ENCODE peak calls at places on chromosomes 3 and 15, in ten cellular contexts. V, H, J, Y, Z, R, I, E, W and Q are unnamed samples.

GRCh38 chr3:125125822-125126245 is 70.0 kb upstream of the HEG1 start:
- DNase-seq in W (no peak), Z (peak; percentile 83), R (no peak), J (peak; percentile 46), V (peak; percentile 60), E (no peak), Y (no peak), H (peak; percentile 89), I (peak; percentile 21), Q (no peak)

GRCh38 chr3:19931180-19931692 is 2.8 kb downstream of the EFHB start:
- DNase-seq in Y (peak; percentile 37), E (peak; percentile 14), H (no peak), Z (no peak), J (no peak), V (no peak), R (no peak), W (peak; percentile 61), I (no peak), Q (no peak)

GRCh38 chr3:42013652-42014442 is 51.9 kb upstream of the ULK4 start:
- DNase-seq in J (peak; percentile 53), Y (peak; percentile 60), W (peak; percentile 42), Z (no peak), R (peak; percentile 62), H (no peak), I (peak; percentile 42), V (no peak), E (peak; percentile 11), Q (no peak)

GRCh38 chr3:21979706-21980105 is 228.7 kb upstream of the ZNF385D start:
- DNase-seq in R (no peak), J (no peak), V (no peak), W (no peak), Y (no peak), H (no peak), E (no peak), I (no peak), Z (no peak), Q (no peak)

GRCh38 chr3:134640872-134641470 is 9.9 kb downstream of the KY start:
- DNase-seq in R (peak; percentile 45), Z (peak; percentile 33), E (no peak), I (no peak), J (peak; percentile 33), W (no peak), H (no peak), V (no peak), Y (peak; percentile 4), Q (no peak)

GRCh38 chr3:25306741-25307140 is 121.3 kb upstream of the RARB start:
- DNase-seq in Z (no peak), Y (no peak), R (no peak), J (no peak), E (no peak), H (no peak), I (no peak), W (no peak), V (no peak), Q (no peak)

GRCh38 chr3:45477026-45477725 is 88.8 kb downstream of the LARS2 start:
- DNase-seq in R (no peak), E (no peak), J (no peak), W (no peak), H (no peak), Y (no peak), Z (no peak), I (no peak), V (no peak), Q (no peak)

GRCh38 chr3:42185044-42185443 is 80.9 kb downstream of the CCK start:
- DNase-seq in Z (no peak), Y (no peak), E (no peak), H (peak; percentile 14), V (no peak), I (no peak), W (no peak), J (no peak), R (no peak), Q (no peak)

GRCh38 chr3:43769471-43770425 is 79.0 kb downstream of the ABHD5 start:
- DNase-seq in Z (peak; percentile 91), I (peak; percentile 96), J (peak; percentile 78), W (peak; percentile 86), R (peak; percentile 86), E (peak; percentile 95), V (peak; percentile 99), H (peak; percentile 90), Y (peak; percentile 73), Q (peak; percentile 95)

GRCh38 chr3:10248984-10249748 is 907 bp downstream of the TATDN2 start:
- DNase-seq in H (no peak), W (peak; percentile 73), E (no peak), J (peak; percentile 73), Y (peak; percentile 38), R (peak; percentile 65), I (peak; percentile 16), V (no peak), Z (no peak), Q (peak; percentile 33)

GRCh38 chr3:129045675-129046036 is 14.9 kb upstream of the GP9 start:
- DNase-seq in I (no peak), R (peak; percentile 72), V (no peak), H (no peak), W (peak; percentile 58), J (peak; percentile 65), Y (peak; percentile 39), E (no peak), Z (no peak), Q (no peak)

GRCh38 chr15:40441012-40441735 is 421 bp downstream of the BAHD1 start:
- DNase-seq in R (no peak), Y (peak; percentile 63), J (no peak), Z (no peak), V (peak; percentile 35), W (no peak), E (no peak), H (no peak), I (no peak), Q (no peak)

GRCh38 chr15:100968043-100968966 is 49.1 kb downstream of the LRRK1 start:
- DNase-seq in Y (no peak), I (no peak), E (no peak), H (no peak), Z (peak; percentile 8), R (no peak), V (no peak), J (no peak), W (no peak), Q (no peak)

GRCh38 chr3:49054344-49054862 is 25.2 kb upstream of the IMPDH2 start:
- DNase-seq in Y (no peak), E (no peak), Z (no peak), V (no peak), H (no peak), I (no peak), R (no peak), W (no peak), J (no peak), Q (no peak)

GRCh38 chr3:98188553-98188952 is 22.1 kb downstream of the OR5H15 start:
- DNase-seq in W (peak; percentile 7), E (no peak), I (no peak), V (no peak), Y (no peak), Z (no peak), J (no peak), R (no peak), H (no peak), Q (no peak)

GRCh38 chr15:29805043-29805707 is 17.1 kb downstream of the TJP1 start:
- DNase-seq in Y (no peak), Z (no peak), I (no peak), H (peak; percentile 68), E (peak; percentile 59), V (no peak), W (no peak), R (no peak), J (no peak), Q (peak; percentile 5)

GRCh38 chr15:78263907-78264303 is 457 bp upstream of the DNAJA4 start:
- DNase-seq in V (no peak), J (no peak), R (no peak), Z (no peak), E (no peak), H (no peak), I (no peak), Y (no peak), W (no peak), Q (no peak)

GRCh38 chr3:159762238-159762637 is 226.4 kb upstream of the IL12A start:
- DNase-seq in R (no peak), E (no peak), H (no peak), Z (peak; percentile 67), I (no peak), Y (no peak), J (no peak), W (no peak), V (no peak), Q (no peak)

GRCh38 chr15:40047413-40048154 is 8.6 kb upstream of the SRP14 start:
- DNase-seq in R (peak; percentile 70), Y (peak; percentile 54), E (peak; percentile 45), H (no peak), Z (no peak), I (no peak), V (no peak), W (peak; percentile 79), J (peak; percentile 73), Q (peak; percentile 6)

GRCh38 chr3:30518201-30518864 is 88.1 kb upstream of the TGFBR2 start:
- DNase-seq in H (no peak), Y (no peak), W (no peak), V (no peak), E (peak; percentile 62), R (no peak), Z (no peak), J (no peak), I (peak; percentile 60), Q (no peak)

GRCh38 chr3:172673210-172673679 is 37.6 kb downstream of the NCEH1 start:
- DNase-seq in Z (no peak), W (peak; percentile 55), E (peak; percentile 33), H (peak; percentile 22), V (peak; percentile 44), I (peak; percentile 47), Y (peak; percentile 50), J (peak; percentile 78), R (no peak), Q (peak; percentile 83)

GRCh38 chr3:11850003-11850402 is 3.3 kb upstream of the TAMM41 start:
- DNase-seq in R (no peak), W (no peak), V (no peak), Y (no peak), H (no peak), E (no peak), I (no peak), J (no peak), Z (no peak), Q (no peak)

GRCh38 chr3:29746163-29746562 is 465.3 kb downstream of the RBMS3 start:
- DNase-seq in R (no peak), V (no peak), I (no peak), H (no peak), W (no peak), Y (no peak), J (no peak), Z (no peak), E (no peak), Q (no peak)

GRCh38 chr15:79849789-79850188 is 47.0 kb downstream of the MTHFS start:
- DNase-seq in J (peak; percentile 32), R (no peak), V (no peak), E (no peak), I (no peak), Z (no peak), H (no peak), Y (no peak), W (no peak), Q (no peak)

GRCh38 chr3:100536093-100536492 is 43.7 kb downstream of the TMEM45A start:
- DNase-seq in R (no peak), Y (no peak), W (no peak), E (no peak), J (no peak), Z (no peak), I (no peak), V (no peak), H (no peak), Q (no peak)

GRCh38 chr3:9179826-9180763 is 69.4 kb downstream of the SRGAP3 start:
- DNase-seq in W (peak; percentile 45), E (no peak), R (peak; percentile 50), J (peak; percentile 37), Y (no peak), H (no peak), V (no peak), I (no peak), Z (no peak), Q (no peak)

GRCh38 chr3:102038477-102039142 is 189.3 kb downstream of the NFKBIZ start:
- DNase-seq in H (no peak), W (peak; percentile 41), J (no peak), E (no peak), Z (no peak), V (no peak), R (no peak), Y (peak; percentile 58), I (no peak), Q (no peak)

GRCh38 chr15:33089878-33090757 is 104.4 kb downstream of the FMN1 start:
- DNase-seq in E (no peak), H (peak; percentile 72), Z (no peak), Y (no peak), R (no peak), J (no peak), V (no peak), W (no peak), I (no peak), Q (no peak)